ENCODE peak calls at places on chromosome 6, in nine cellular contexts. H is psoas muscle, V is transverse colon, P is left lung, S is heart left ventricle, C is endothelial cell of umbilical vein, U is thoracic aorta, T is cardiac muscle cell, J is pancreas. R is an unnamed sample. For H3K4me1 and H3K36me3, the result is how much of the 10 kb centered on the place peaks cover.

GRCh38 chr6:10237284-10238043 is 177.4 kb downstream of the TFAP2A start:
- DNase-seq in H (no peak), V (peak), P (no peak), S (no peak), C (no peak), U (no peak), T (no peak), J (no peak), R (no peak)

GRCh38 chr6:88124925-88125557 is 41.1 kb downstream of the CNR1 start:
- DNase-seq in H (no peak), V (no peak), P (no peak), S (no peak), C (no peak), U (no peak), T (no peak), J (no peak), R (no peak)

GRCh38 chr6:52877168-52877567 is 32.3 kb downstream of the GSTA3 start:
- DNase-seq in H (no peak), V (no peak), P (no peak), S (no peak), C (no peak), U (no peak), T (peak), J (no peak), R (no peak)

GRCh38 chr6:118770835-118771234 is 119.4 kb upstream of the CEP85L start:
- DNase-seq in H (no peak), V (no peak), P (no peak), S (no peak), C (no peak), U (no peak), T (no peak), J (no peak), R (no peak)

GRCh38 chr6:20791932-20792331 is 257.7 kb downstream of the CDKAL1 start:
- DNase-seq in H (no peak), V (no peak), P (no peak), S (no peak), C (no peak), U (no peak), T (no peak), J (no peak), R (no peak)

GRCh38 chr6:73774311-73774766 is 78.3 kb downstream of the CD109 start:
- DNase-seq in H (no peak), V (peak), P (no peak), S (peak), C (peak), U (no peak), T (peak), J (no peak), R (no peak)

GRCh38 chr6:139821669-139822223 is 447.3 kb upstream of the CITED2 start:
- DNase-seq in H (no peak), V (no peak), P (no peak), S (no peak), C (peak), U (no peak), T (no peak), J (no peak), R (no peak)

GRCh38 chr6:125547320-125547843 is 202.1 kb upstream of the HEY2 start:
- DNase-seq in H (no peak), V (no peak), P (no peak), S (no peak), C (no peak), U (no peak), T (no peak), J (no peak), R (no peak)

GRCh38 chr6:107075951-107076381 is 39.3 kb downstream of the BEND3 start:
- DNase-seq in H (no peak), V (no peak), P (no peak), S (no peak), C (no peak), U (no peak), T (peak), J (no peak), R (no peak)

GRCh38 chr6:105321207-105321606 is 81.7 kb downstream of the PREP start:
- DNase-seq in H (no peak), V (no peak), P (peak), S (no peak), C (no peak), U (no peak), T (no peak), J (no peak), R (no peak)

DNA sequence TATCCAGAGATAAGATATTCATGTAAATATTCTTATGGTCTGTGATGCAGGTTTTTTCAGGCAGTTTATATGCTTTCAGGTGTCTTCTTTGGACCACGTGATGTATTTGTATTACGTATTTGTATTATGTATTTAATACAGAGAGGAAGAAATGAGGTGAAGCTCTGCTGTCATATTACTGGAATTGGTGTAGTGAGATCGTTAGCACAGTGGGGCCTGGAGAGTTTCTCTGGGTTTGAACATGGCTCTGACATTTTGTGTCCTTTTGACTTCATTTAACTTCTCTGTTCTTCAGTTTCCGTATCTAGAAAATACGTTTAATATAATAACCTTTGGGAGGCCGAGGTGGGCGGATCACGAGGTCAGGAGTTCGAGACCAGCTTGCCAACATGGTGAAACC is 1.6 kb upstream of the PRIM2 start:
- DNase-seq in H (no peak), V (no peak), P (no peak), S (no peak), C (no peak), U (no peak), T (no peak), J (no peak), R (no peak)
- TF ChIP-seq CTCF in H (no peak), V (no peak), P (no peak), S (no peak), C (no peak), U (no peak), T (no peak), J (no peak), R (no peak)

GRCh38 chr6:16739329-16739801 is 21.9 kb downstream of the ATXN1 start:
- DNase-seq in H (peak), V (no peak), P (no peak), S (no peak), C (no peak), U (no peak), T (no peak), J (no peak), R (no peak)
- H3K4me1 ChIP-seq in H (half or more), V (under half), P (under half), S (half or more), C (under half), U (under half), T (under half), J (under half), R (half or more)

GRCh38 chr6:168261234-168261633 is 58.3 kb downstream of the DACT2 start:
- DNase-seq in H (no peak), V (no peak), P (no peak), S (no peak), C (no peak), U (no peak), T (no peak), J (no peak), R (no peak)

GRCh38 chr6:168265827-168266815 is 53.5 kb downstream of the DACT2 start:
- DNase-seq in H (no peak), V (no peak), P (no peak), S (no peak), C (no peak), U (no peak), T (no peak), J (no peak), R (no peak)

GRCh38 chr6:168265394-168265793 is 54.2 kb downstream of the DACT2 start:
- DNase-seq in H (no peak), V (no peak), P (no peak), S (no peak), C (no peak), U (no peak), T (no peak), J (no peak), R (no peak)

GRCh38 chr6:168263351-168263905 is 56.1 kb downstream of the DACT2 start:
- DNase-seq in H (no peak), V (no peak), P (no peak), S (no peak), C (no peak), U (no peak), T (no peak), J (no peak), R (no peak)

GRCh38 chr6:168264593-168265335 is 54.8 kb downstream of the DACT2 start:
- DNase-seq in H (no peak), V (no peak), P (no peak), S (no peak), C (no peak), U (no peak), T (peak), J (no peak), R (no peak)
- H3K36me3 ChIP-seq in H (under half), V (under half), P (under half), S (under half), C (under half), U (under half), T (under half), J (under half), R (under half)

GRCh38 chr6:78835817-78836216 is 31.5 kb upstream of the IRAK1BP1 start:
- DNase-seq in H (no peak), V (no peak), P (no peak), S (no peak), C (no peak), U (no peak), T (peak), J (no peak), R (no peak)
- TF ChIP-seq CTCF in H (no peak), V (peak), P (no peak), S (no peak), C (no peak), U (peak), T (peak), J (no peak), R (peak)

R was measured in ascending aorta.